ENCODE peak calls at places on chromosomes 7 and 10, in ten cellular contexts. J is keratinocyte; D is kidney epithelial cell; L is heart right ventricle; W is fibroblast of lung; S is thoracic aorta; V is spleen; B is CD8-positive, alpha-beta T cell; O is bronchial epithelial cell; K is PC-3. P is an unnamed sample.
A peak's percentile ranks its signal among the peaks of the same experiment; 100 is the strongest.

GRCh38 chr7:106289848-106290247 is 5.1 kb upstream of the NAMPT start:
- DNase-seq in J (no peak), D (no peak), L (no peak), W (no peak), S (no peak), V (no peak), B (no peak), O (peak; percentile 59), K (peak; percentile 37), P (no peak)

GRCh38 chr10:98296514-98296913 is 28.5 kb upstream of the LOXL4 start:
- DNase-seq in J (no peak), D (no peak), L (no peak), W (peak; percentile 12), S (no peak), V (no peak), B (no peak), O (peak; percentile 90), K (no peak), P (no peak)

GRCh38 chr10:47033541-47034270 is 122.5 kb downstream of the PTPN20 start:
- DNase-seq in J (no peak), D (no peak), L (no peak), W (no peak), S (no peak), V (peak; percentile 62), B (no peak), O (no peak), K (no peak), P (no peak)

GRCh38 chr10:85979598-85979997 is 387.0 kb downstream of the GRID1 start:
- DNase-seq in J (no peak), D (no peak), L (no peak), W (no peak), S (no peak), V (no peak), B (no peak), O (no peak), K (no peak), P (no peak)

GRCh38 chr7:23618241-23618640 is 21.1 kb downstream of the CCDC126 start:
- DNase-seq in J (no peak), D (no peak), L (no peak), W (no peak), S (no peak), V (no peak), B (no peak), O (peak; percentile 33), K (peak; percentile 22), P (no peak)

GRCh38 chr10:71712572-71713134 is 6.9 kb downstream of the C10orf105 start:
- DNase-seq in J (no peak), D (no peak), L (no peak), W (no peak), S (no peak), V (peak; percentile 83), B (peak; percentile 27), O (no peak), K (no peak), P (no peak)

GRCh38 chr7:133502498-133502897 is 249.6 kb downstream of the EXOC4 start:
- DNase-seq in J (no peak), D (no peak), L (no peak), W (no peak), S (no peak), V (no peak), B (no peak), O (no peak), K (no peak), P (no peak)

GRCh38 chr10:60594476-60595051 is 183.7 kb upstream of the CDK1 start:
- DNase-seq in J (no peak), D (no peak), L (no peak), W (no peak), S (no peak), V (no peak), B (no peak), O (peak; percentile 57), K (peak; percentile 73), P (no peak)

GRCh38 chr10:71564221-71564820 is 155.3 kb downstream of the C10orf105 start:
- DNase-seq in J (no peak), D (no peak), L (no peak), W (no peak), S (no peak), V (no peak), B (no peak), O (no peak), K (no peak), P (no peak)

GRCh38 chr7:117854186-117854585 is 19.1 kb downstream of the CTTNBP2 start:
- DNase-seq in J (no peak), D (no peak), L (no peak), W (no peak), S (no peak), V (no peak), B (no peak), O (no peak), K (no peak), P (no peak)

GRCh38 chr7:125357681-125358440 is 428.2 kb upstream of the POT1 start:
- DNase-seq in J (no peak), D (no peak), L (no peak), W (no peak), S (no peak), V (no peak), B (no peak), O (no peak), K (no peak), P (no peak)

GRCh38 chr7:131212114-131212513 is 115.6 kb upstream of the MKLN1 start:
- DNase-seq in J (no peak), D (no peak), L (no peak), W (peak; percentile 37), S (no peak), V (no peak), B (no peak), O (peak; percentile 30), K (no peak), P (no peak)

GRCh38 chr10:42986618-42987017 is 90.3 kb upstream of the RET start:
- DNase-seq in J (no peak), D (no peak), L (no peak), W (no peak), S (no peak), V (no peak), B (no peak), O (no peak), K (no peak), P (no peak)
- TF ChIP-seq CTCF in J (no peak), D (no peak), L (no peak), W (no peak), S (no peak), V (no peak), B (no peak), O (no peak), K (no peak), P (no peak)

GRCh38 chr10:101226888-101227736 is 2.2 kb downstream of the LBX1 start:
- DNase-seq in J (no peak), D (no peak), L (no peak), W (no peak), S (no peak), V (no peak), B (no peak), O (no peak), K (no peak), P (no peak)
- H3K27me3 ChIP-seq in J (peaks cover 100% of the 10 kb centered on the region), D (peaks cover 99% of the 10 kb centered on the region), L (peaks cover 100% of the 10 kb centered on the region), W (peaks cover 91% of the 10 kb centered on the region), S (peaks cover 45% of the 10 kb centered on the region), V (peaks cover 100% of the 10 kb centered on the region), B (peaks cover 72% of the 10 kb centered on the region), O (peaks cover 83% of the 10 kb centered on the region), K (peaks cover 99% of the 10 kb centered on the region), P (peaks cover 96% of the 10 kb centered on the region)

DNA sequence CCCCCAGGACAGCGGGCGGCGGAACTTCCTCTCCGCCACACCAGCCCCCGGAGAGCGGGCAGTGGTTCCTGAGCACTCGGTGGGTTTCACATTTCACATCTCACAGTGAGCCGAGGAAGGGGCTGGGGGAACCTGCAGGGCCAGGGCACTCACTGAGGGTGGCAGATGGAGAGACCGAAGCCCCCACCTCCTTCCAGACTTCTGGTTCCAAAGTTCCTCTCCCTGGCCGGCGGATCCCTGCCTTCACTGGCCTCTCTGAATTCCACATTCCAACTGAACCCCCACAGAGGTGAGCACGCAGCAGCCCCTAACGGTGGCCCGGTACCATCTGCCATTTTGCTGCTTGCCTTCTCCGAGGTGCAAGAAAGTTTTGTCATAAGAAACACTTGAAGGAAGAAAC is 461.0 kb downstream of the PTPRN2 start:
- DNase-seq in J (no peak), D (no peak), L (no peak), W (no peak), S (no peak), V (peak; percentile 60), B (no peak), O (no peak), K (no peak), P (no peak)
- H3K4me3 ChIP-seq in J (no peak overlapping the region), D (no peak overlapping the region), L (no peak overlapping the region), W (no peak overlapping the region), S (no peak overlapping the region), V (no peak overlapping the region), B (no peak overlapping the region), O (no peak overlapping the region), K (no peak overlapping the region), P (no peak overlapping the region)

GRCh38 chr7:35723011-35723410 is 28.1 kb upstream of the HERPUD2 start:
- DNase-seq in J (peak; percentile 11), D (no peak), L (no peak), W (peak; percentile 20), S (no peak), V (no peak), B (peak; percentile 22), O (peak; percentile 78), K (peak; percentile 50), P (no peak)
- TF ChIP-seq CTCF in J (no peak), D (no peak), L (no peak), W (no peak), S (no peak), V (no peak), B (no peak), O (no peak), K (no peak), P (no peak)

DNA sequence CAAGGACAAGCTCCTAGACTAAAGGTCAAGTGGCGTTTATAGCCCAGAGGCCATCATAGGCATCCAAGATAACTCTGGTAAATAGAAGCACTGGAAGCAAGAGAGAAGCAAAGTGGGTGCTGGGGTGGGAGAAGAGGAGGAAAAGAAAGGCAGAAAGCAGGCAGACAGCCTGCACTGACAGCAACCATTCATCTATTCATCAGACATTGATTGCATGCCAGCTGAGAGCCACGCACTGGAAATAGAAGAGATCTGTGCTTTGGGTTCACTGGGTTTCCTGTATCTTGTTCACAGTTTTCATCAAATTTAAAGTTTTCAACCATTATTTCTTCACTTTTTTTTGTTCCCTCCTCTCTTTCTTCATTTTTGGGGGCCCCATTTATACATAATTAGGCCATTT is 4.7 kb upstream of the SLIT1 start:
- DNase-seq in J (no peak), D (no peak), L (no peak), W (no peak), S (no peak), V (no peak), B (no peak), O (no peak), K (no peak), P (no peak)
- H3K27me3 ChIP-seq in J (peaks cover 51% of the 10 kb centered on the region), D (peaks cover 51% of the 10 kb centered on the region), L (peaks cover 53% of the 10 kb centered on the region), W (peaks cover 29% of the 10 kb centered on the region), S (no peaks in the 10 kb centered on the region), V (peaks cover 71% of the 10 kb centered on the region), B (peaks cover 4% of the 10 kb centered on the region), O (peaks cover 23% of the 10 kb centered on the region), K (peaks cover 9% of the 10 kb centered on the region), P (peaks cover 4% of the 10 kb centered on the region)